ENCODE peak calls at places on chromosome 15, in seven cellular contexts. M, B, V, O, Y, F and U are unnamed samples.

GRCh38 chr15:81377871-81378270 is 3.9 kb upstream of the TMC3 start:
- DNase-seq in B (no peak), F (no peak), M (no peak), O (no peak), V (no peak), Y (no peak), U (no peak)

GRCh38 chr15:56568466-56569167 is 103.7 kb upstream of the MNS1 start:
- DNase-seq in F (no peak), Y (no peak), M (no peak), B (no peak), V (no peak), O (no peak), U (no peak)

GRCh38 chr15:79811406-79812405 is 85.1 kb downstream of the MTHFS start:
- DNase-seq in Y (no peak), B (peak), O (peak), M (no peak), F (no peak), V (peak), U (peak)

GRCh38 chr15:42712584-42712983 is 24.3 kb downstream of the CDAN1 start:
- DNase-seq in B (no peak), V (no peak), F (no peak), Y (no peak), O (no peak), M (no peak), U (peak)

GRCh38 chr15:98611031-98611430 is 37.3 kb upstream of the IGF1R start:
- DNase-seq in Y (no peak), B (no peak), F (no peak), O (no peak), V (no peak), M (no peak), U (no peak)

GRCh38 chr15:70587896-70588567 is 175.3 kb downstream of the UACA start:
- DNase-seq in Y (no peak), B (no peak), V (no peak), O (no peak), F (no peak), M (no peak), U (no peak)

GRCh38 chr15:58053236-58054153 is 12.0 kb downstream of the ALDH1A2 start:
- DNase-seq in M (no peak), B (no peak), V (no peak), Y (no peak), O (no peak), F (no peak), U (no peak)

GRCh38 chr15:101435761-101436160 is 53.7 kb downstream of the PCSK6 start:
- DNase-seq in B (no peak), Y (no peak), F (no peak), M (no peak), V (no peak), O (no peak), U (no peak)

GRCh38 chr15:64464271-64465005 is 4.1 kb downstream of the ZNF609 start:
- DNase-seq in O (no peak), V (no peak), M (peak), Y (no peak), B (no peak), F (no peak), U (no peak)

GRCh38 chr15:92571824-92572223 is 83.8 kb downstream of the FAM174B start:
- DNase-seq in Y (no peak), F (no peak), O (no peak), M (no peak), V (no peak), B (no peak), U (no peak)
- TF ChIP-seq CTCF in Y (no peak), F (no peak), O (no peak), M (no peak), V (no peak), B (no peak), U (no peak)

DNA sequence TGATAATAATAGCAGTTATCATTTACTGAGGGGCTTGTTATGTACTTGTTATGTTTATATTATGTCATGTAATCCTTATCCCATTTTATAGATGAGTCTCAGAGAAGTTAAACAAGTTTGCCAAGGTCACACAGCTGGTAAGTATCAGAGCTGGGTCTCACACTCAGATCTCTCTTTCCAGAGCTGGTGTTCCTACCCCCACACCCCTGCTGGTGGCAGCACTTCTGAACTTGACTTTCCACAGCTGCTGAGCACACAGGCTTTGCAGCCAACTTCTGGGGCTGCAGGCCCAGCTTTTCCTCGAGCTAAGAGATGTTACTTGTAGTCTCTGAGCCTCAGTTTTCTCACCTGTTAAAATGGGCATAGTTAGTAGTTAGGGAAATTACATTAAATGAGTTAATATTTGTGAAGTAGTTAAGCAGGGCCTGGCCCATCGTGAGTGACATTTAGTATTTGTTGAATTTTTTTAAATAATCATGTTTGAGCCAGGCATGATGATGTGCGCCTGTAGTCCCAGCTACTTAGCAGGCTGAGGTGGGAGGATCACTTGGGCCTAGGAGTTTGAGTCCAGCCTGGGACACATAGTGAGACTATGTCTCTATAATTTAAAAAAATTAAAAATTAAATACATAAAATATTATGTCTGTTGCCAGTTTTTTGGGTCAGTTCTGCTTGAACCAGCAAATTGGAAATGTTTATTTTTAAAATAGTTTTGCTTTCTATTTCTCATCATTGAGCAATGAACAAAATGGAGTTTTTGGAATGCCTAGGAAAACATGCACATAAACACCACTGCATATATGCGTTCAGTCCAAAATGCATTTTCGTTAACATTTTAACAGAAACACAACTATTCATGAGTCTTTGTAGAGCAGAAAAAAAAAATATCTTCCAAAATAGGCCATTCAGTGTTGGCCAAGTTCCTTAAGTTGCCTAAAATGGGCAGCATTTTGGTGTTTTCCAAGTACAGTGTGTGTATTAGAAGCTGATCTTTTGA is 87.3 kb downstream of the SMAD6 start:
- DNase-seq in V (peak), Y (no peak), O (peak), M (peak), B (peak), F (no peak), U (peak)
- TF ChIP-seq CTCF in V (peak), Y (no peak), O (peak), M (peak), B (peak), F (peak), U (no peak)

GRCh38 chr15:59993950-59994401 is 10.1 kb upstream of the FOXB1 start:
- DNase-seq in O (no peak), V (no peak), B (no peak), M (no peak), F (no peak), Y (no peak), U (no peak)
- TF ChIP-seq CTCF in O (no peak), V (no peak), B (no peak), M (no peak), F (no peak), Y (no peak), U (no peak)

GRCh38 chr15:33623010-33623409 is 312.2 kb downstream of the RYR3 start:
- DNase-seq in O (no peak), V (no peak), F (no peak), Y (no peak), M (no peak), B (no peak), U (no peak)
- TF ChIP-seq CTCF in O (no peak), V (no peak), F (no peak), Y (no peak), M (no peak), B (no peak), U (no peak)

GRCh38 chr15:30043211-30043655 is 39.5 kb upstream of the GOLGA8J start:
- DNase-seq in Y (no peak), B (peak), M (peak), O (no peak), V (peak), F (no peak), U (no peak)
- TF ChIP-seq CTCF in Y (no peak), B (peak), M (no peak), O (peak), V (peak), F (peak), U (no peak)

DNA sequence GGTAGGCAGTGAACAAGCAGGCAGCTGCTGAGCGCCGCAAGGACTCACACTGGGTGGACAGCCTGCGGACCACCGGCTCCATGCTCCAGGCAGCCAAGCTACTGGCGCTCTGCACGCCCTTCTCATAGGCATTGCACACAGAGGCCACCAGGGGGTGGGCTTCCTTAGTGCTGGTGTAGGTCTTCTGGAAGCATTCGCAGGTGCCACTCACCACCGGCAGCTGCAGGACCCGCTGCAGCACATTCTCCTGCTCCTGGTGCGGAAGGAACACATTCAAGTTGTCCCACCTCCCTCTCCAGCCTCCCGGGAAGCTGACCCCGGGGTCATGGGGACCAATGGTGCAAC is 6.0 kb downstream of the PLIN1 start:
- DNase-seq in M (peak), B (peak), Y (no peak), F (no peak), O (no peak), V (no peak), U (no peak)
- TF ChIP-seq CTCF in M (peak), B (peak), Y (no peak), F (peak), O (no peak), V (no peak), U (no peak)

DNA sequence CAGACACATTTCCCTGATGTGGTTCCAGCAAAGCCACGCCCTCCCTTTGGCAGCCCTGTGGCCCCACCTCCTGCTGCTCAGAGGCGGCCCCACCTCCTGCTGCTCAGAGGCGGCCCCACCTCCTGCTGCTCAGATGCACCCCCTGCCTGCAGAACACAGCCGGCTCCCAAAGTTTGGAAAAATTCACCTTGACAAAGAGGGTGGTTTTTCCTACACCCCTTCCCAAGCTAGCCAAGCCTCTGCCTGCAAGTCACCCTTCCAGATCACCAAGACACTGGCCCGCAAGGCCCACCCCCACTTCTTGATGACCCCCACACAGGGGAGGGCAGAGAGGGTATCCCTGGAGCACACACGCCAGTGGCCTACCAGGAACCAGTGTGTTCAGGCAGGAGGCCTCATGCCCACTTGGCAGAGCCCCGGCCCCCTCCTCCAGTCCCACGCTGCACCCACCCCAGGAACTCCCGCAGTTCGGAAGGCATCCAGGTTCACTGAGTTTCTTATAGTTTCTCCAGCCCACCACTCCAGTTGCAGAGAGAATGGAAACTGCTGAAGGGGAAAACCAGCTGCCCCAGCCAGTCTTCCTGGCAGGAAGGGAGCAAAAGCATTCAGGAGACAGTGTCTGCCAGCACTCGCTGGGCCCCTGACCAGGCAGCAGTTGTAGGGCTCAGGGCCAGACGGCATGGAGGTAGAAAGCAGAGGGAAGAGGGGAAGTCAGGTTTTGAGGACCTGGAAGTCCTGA is 2.3 kb upstream of the HAPLN3 start:
- DNase-seq in M (peak), F (no peak), O (peak), Y (peak), B (peak), V (peak), U (peak)
- TF ChIP-seq CTCF in M (peak), F (peak), O (peak), Y (peak), B (peak), V (peak), U (no peak)

GRCh38 chr15:40340038-40340739 is 550 bp downstream of the CCDC9B start:
- DNase-seq in B (peak), F (no peak), V (peak), O (peak), Y (no peak), M (peak), U (no peak)

GRCh38 chr15:40342421-40343313 is 1.9 kb upstream of the CCDC9B start:
- DNase-seq in Y (no peak), M (peak), O (no peak), B (peak), V (no peak), F (no peak), U (no peak)

GRCh38 chr15:40338921-40339620 is 1.7 kb downstream of the CCDC9B start:
- DNase-seq in M (peak), Y (no peak), O (no peak), F (peak), V (peak), B (peak), U (no peak)

GRCh38 chr15:40339621-40339945 is 1.2 kb downstream of the CCDC9B start:
- DNase-seq in V (no peak), M (no peak), Y (no peak), F (no peak), B (no peak), O (no peak), U (no peak)

DNA sequence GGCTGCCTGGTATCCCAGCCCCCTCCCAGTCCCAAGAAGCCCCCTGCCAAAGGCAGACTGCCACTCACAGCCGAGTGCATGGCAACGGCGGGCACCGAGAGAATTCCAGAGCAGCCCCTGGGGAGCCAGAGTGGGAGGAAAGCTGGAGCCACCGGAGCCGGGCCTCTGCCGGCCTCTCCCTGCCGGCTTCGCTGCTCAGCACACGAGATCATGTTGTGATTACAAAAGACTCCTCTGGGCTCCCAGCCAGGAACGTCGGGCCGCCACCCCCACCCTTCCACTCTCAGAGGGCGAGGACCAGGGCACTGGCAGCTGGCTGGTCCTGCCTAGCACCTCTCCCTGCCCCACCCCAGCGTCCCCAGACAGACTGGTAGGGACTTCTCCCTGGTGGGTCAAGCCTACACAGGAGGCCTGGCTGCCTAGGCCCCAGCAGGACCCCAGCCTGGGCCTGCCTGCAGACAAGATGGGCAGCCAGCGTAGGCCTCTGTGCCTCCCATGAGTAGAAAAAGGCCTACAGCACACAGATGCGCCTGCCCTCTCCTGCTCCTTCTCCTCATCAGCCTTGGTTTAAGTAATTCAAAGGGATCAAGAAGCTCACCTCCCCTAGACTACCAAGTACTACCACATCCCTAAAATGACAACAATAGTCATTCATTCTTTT is at the start of gene CCDC9B:
- DNase-seq in O (peak), F (no peak), V (peak), B (peak), M (peak), Y (no peak), U (peak)
- TF ChIP-seq CTCF in O (no peak), F (no peak), V (no peak), B (no peak), M (no peak), Y (no peak), U (no peak)